ENCODE peak calls at places on chromosomes 13 and 19, in four cellular contexts. P is K562, U is esophagus muscularis mucosa, R is H1. L is an unnamed sample.

GRCh38 chr13:69793803-69794453 is 313.7 kb upstream of the ATXN8OS start:
- DNase-seq in U (no peak), P (no peak), R (peak; percentile 7), L (no peak)

GRCh38 chr13:60043262-60043661 is 120.5 kb downstream of the DIAPH3 start:
- DNase-seq in U (no peak), P (no peak), R (no peak), L (no peak)

GRCh38 chr19:29927944-29928669 is 13.9 kb upstream of the URI1 start:
- DNase-seq in R (no peak), U (no peak), P (no peak), L (no peak)

GRCh38 chr19:4524808-4525562 is 6.7 kb upstream of the PLIN4 start:
- DNase-seq in U (no peak), P (peak; percentile 73), R (no peak), L (peak; percentile 66)

GRCh38 chr13:63954683-63955082 is 2539.0 kb upstream of the PCDH20 start:
- DNase-seq in U (no peak), P (no peak), R (no peak), L (no peak)

GRCh38 chr19:52211926-52212571 is 22.2 kb downstream of the PPP2R1A start:
- DNase-seq in R (no peak), P (no peak), U (no peak), L (no peak)

GRCh38 chr19:15432018-15432494 is 13.3 kb upstream of the AKAP8L start:
- DNase-seq in R (no peak), P (no peak), U (no peak), L (no peak)

GRCh38 chr13:42275098-42275471 is 3.1 kb downstream of the AKAP11 start:
- DNase-seq in P (no peak), U (no peak), R (no peak), L (no peak)

GRCh38 chr19:38559428-38560401 is 58.0 kb downstream of the MAP4K1 start:
- DNase-seq in U (no peak), P (no peak), R (no peak), L (no peak)

GRCh38 chr19:55857149-55857548 is 20.8 kb downstream of the NLRP4 start:
- DNase-seq in U (no peak), P (no peak), R (no peak), L (no peak)

GRCh38 chr13:42384265-42384664 is 112.3 kb downstream of the AKAP11 start:
- DNase-seq in P (no peak), R (no peak), U (peak; percentile 45), L (no peak)

GRCh38 chr19:11581740-11582139 is 4.3 kb upstream of the ACP5 start:
- DNase-seq in R (no peak), P (peak; percentile 27), U (no peak), L (peak; percentile 25)

GRCh38 chr19:33691736-33692135 is 70.0 kb downstream of the CHST8 start:
- DNase-seq in U (no peak), R (no peak), P (no peak), L (no peak)

GRCh38 chr13:75566658-75567057 is 17.1 kb downstream of the UCHL3 start:
- DNase-seq in R (no peak), P (no peak), U (no peak), L (no peak)

GRCh38 chr13:87255394-87255793 is 415.8 kb upstream of the SLITRK5 start:
- DNase-seq in P (no peak), U (no peak), R (no peak), L (no peak)

DNA sequence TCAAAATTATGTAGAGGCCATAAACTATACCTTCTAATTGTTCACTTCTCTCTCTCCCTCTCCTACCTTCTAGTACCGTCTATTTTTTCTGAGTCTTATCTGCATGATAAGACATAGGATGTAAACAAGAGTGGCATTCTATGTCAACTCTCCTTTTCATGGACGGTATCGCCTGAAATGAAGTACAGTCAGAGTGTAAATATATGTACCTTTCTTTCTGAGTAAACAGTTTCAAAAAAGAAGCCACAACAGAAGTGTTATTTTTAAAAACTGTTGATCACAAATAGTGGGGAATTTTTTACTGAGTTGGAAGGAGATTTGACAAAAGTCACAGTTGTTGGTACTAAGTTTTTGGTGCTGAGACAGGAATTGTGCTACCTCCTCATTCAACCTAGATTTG is 298.1 kb downstream of the NDFIP2 start:
- DNase-seq in R (no peak), U (no peak), P (no peak), L (no peak)
- TF ChIP-seq EP300 in R (no peak), U (no peak), P (no peak), L (no peak)

GRCh38 chr13:110521296-110521680 is 40.2 kb downstream of the RAB20 start:
- DNase-seq in U (no peak), R (no peak), P (no peak), L (no peak)

GRCh38 chr13:110521946-110522345 is 39.6 kb downstream of the RAB20 start:
- DNase-seq in U (no peak), P (no peak), R (no peak), L (no peak)

GRCh38 chr13:110519506-110519905 is 42.0 kb downstream of the RAB20 start:
- DNase-seq in R (no peak), U (no peak), P (no peak), L (no peak)

GRCh38 chr13:110519046-110519445 is 42.5 kb downstream of the RAB20 start:
- DNase-seq in R (no peak), P (no peak), U (no peak), L (no peak)

GRCh38 chr13:110520431-110521295 is 40.9 kb downstream of the RAB20 start:
- DNase-seq in U (peak; percentile 94), P (no peak), R (no peak), L (peak; percentile 88)
- TF ChIP-seq POLR2AphosphoS5 in U (peak; percentile 70), P (no peak), R (no peak), L (peak; percentile 70)

DNA sequence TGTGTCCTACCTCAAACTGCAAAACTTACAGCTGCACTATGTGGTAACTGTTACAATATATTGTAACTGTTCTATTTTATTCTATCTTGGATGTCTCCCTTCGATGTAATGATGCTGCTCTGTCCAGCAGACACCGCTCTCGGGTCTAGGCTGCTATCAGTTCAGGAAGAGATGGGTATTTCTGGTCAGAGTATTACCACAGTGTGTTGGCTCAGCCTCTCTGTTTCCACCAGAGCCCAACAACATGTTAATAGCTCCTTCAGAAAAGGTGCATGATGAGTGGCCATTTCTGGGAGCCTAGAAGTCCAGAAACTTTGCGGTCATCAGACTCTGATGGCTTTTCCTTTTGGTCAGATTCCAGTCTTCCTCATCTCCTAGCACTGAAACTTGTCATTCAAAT is 35.9 kb upstream of the IGFL1 start:
- DNase-seq in U (no peak), P (no peak), R (no peak), L (no peak)
- H3K27me3 ChIP-seq in U (peaks cover 66% of the 10 kb centered on the region), P (no peaks in the 10 kb centered on the region), R (no peaks in the 10 kb centered on the region), L (peaks cover 63% of the 10 kb centered on the region)

DNA sequence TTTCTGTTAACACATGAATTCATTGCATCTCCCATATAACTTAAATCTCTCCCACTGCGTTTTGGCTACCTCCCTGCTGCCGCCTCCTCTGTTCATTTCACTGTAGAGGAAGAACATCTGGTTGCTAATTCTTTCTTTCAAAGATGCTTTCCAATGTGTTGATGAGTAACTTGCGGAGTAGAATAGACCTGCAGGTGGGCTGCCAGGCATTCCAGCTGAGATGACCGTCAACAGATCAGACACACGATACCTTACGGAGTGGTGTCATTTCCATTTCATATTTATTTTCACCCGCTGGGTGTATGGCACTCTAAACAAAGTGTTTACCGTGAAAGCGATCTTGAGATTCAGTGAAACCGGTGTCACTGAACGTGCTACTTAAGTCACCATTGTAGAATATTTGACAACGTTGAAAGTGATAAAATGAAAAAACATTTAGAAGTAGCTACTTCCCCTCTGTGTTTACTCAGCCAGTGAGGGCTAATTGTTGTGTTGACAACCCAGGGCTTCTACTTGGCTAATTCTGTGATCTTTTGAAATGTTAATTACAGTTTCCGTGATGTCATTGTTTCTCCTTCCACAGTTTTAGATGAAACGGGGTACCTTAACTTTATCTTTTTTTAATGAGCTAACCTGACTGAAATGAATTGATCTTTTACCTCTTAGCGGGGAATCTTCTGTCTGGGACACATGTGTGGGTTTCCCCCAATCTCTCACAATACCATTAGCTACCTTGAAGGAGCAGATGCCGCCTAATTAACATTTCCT is 228.5 kb upstream of the ARGLU1 start:
- DNase-seq in R (peak; percentile 77), P (no peak), U (no peak), L (no peak)
- TF ChIP-seq EP300 in R (peak; percentile 87), P (no peak), U (no peak), L (no peak)

GRCh38 chr19:12789904-12790619 is 1.2 kb upstream of the JUNB start:
- DNase-seq in U (peak; percentile 99), R (peak; percentile 87), P (peak; percentile 88), L (peak; percentile 97)
- TF ChIP-seq POLR2AphosphoS5 in U (no peak), R (no peak), P (no peak), L (peak; percentile 91)

GRCh38 chr19:35331551-35332214 is 2.7 kb downstream of the CD22 start:
- DNase-seq in U (no peak), R (no peak), P (no peak), L (no peak)
- H3K27me3 ChIP-seq in U (peaks cover 67% of the 10 kb centered on the region), R (no peaks in the 10 kb centered on the region), P (no peaks in the 10 kb centered on the region), L (peaks cover 22% of the 10 kb centered on the region)

DNA sequence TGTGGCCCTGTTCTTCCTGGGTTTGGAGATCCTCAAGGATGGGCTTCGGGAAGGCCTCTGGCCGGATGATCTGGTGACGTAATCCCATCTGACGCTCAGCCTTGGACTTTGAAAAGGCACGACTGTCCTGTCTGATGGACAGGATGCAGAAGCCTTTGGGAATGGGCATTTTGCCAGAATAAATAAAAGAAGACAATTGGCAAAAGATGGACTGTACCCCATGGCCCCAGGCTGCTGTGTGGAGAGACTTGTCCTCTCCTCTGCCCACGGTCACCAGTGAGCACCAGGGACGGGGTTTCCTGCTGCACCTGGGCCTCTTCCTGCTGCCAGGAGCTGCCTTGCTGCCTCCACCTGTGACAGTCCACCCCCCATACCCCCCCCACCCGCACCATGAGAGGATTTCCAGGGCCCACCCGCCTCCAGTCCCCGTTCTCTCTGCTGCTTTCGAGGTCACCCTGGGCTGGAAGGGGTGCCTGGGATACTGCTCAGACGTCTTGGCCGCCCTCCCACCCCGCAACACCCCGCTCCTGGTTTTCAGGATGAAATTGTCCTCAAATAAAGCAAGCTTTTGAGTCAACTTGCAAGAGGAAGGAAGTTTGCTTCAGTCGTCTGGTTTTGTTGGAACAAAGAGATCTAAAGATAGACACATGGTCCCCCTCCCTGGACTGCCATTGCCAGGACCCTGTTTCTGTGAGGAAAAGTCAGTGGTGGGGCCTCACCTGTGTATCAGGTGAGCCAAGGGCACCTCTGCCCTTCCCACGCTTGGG is 40.9 kb downstream of the MCF2L start:
- DNase-seq in U (no peak), P (no peak), R (no peak), L (no peak)
- TF ChIP-seq EP300 in U (no peak), P (no peak), R (no peak), L (no peak)

DNA sequence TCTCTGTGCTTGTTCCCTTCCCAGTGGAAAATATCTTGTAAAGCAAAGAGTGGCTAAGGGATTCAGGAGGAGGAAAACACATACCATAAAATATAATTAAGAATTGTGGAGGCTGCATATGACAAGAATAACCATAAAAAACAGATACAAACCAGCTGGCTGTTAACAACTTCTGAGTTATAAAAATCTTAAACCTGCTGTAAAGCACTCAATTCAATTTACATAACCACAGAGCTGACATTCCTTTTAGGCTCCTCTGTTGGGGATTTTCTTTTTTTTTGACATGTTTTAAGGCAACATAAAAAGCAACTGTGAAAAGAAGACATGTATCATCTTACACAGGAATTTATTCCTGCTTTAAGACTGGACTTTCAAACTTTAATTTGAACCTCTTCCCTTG is 207.6 kb downstream of the DACH1 start:
- DNase-seq in R (no peak), P (no peak), U (no peak), L (no peak)
- TF ChIP-seq POLR2AphosphoS5 in R (no peak), P (no peak), U (no peak), L (peak; percentile 10)

L was measured in transverse colon.